ENCODE peak calls at places on chromosomes 5 and 9, in four cellular contexts. M, T, W and Y are unnamed samples. For H3K9me3, the result is how much of the 10 kb centered on the place peaks cover.

GRCh38 chr9:88722753-88723152 is 187.8 kb downstream of the NXNL2 start:
- DNase-seq in M (no peak), T (no peak), W (no peak), Y (no peak)

GRCh38 chr9:90894956-90895687 is 93.5 kb downstream of the SYK start:
- DNase-seq in M (no peak), T (no peak), W (no peak), Y (no peak)

GRCh38 chr5:141618030-141618803 is 583 bp downstream of the DIAPH1 start:
- DNase-seq in M (peak), T (no peak), W (peak), Y (peak)

GRCh38 chr9:125608488-125609224 is 98.4 kb downstream of the MAPKAP1 start:
- DNase-seq in M (no peak), T (peak), W (no peak), Y (no peak)

GRCh38 chr5:93164690-93165089 is 416.3 kb downstream of the NR2F1-AS1 start:
- DNase-seq in M (no peak), T (peak), W (no peak), Y (no peak)

GRCh38 chr5:161420526-161420925 is 126.0 kb downstream of the GABRB2 start:
- DNase-seq in M (no peak), T (no peak), W (no peak), Y (no peak)

GRCh38 chr5:156394642-156395393 is 67.9 kb downstream of the SGCD start:
- DNase-seq in M (no peak), T (no peak), W (no peak), Y (no peak)

GRCh38 chr5:43661102-43661501 is 58.1 kb downstream of the NNT start:
- DNase-seq in M (no peak), T (no peak), W (peak), Y (no peak)

GRCh38 chr5:81761270-81761669 is 10.4 kb upstream of the SSBP2 start:
- DNase-seq in M (no peak), T (no peak), W (no peak), Y (no peak)

GRCh38 chr5:12141496-12141895 is 237.2 kb upstream of the CTNND2 start:
- DNase-seq in M (no peak), T (no peak), W (no peak), Y (no peak)

GRCh38 chr5:150141544-150142188 is 14.0 kb downstream of the PDGFRB start:
- DNase-seq in M (no peak), T (peak), W (no peak), Y (no peak)

GRCh38 chr9:124011460-124012301 is at the start of gene LHX2:
- DNase-seq in M (no peak), T (peak), W (peak), Y (peak)

GRCh38 chr5:9546973-9547947 is 1.4 kb upstream of the SEMA5A start:
- DNase-seq in M (no peak), T (peak), W (peak), Y (peak)

GRCh38 chr9:76687861-76688374 is 76.3 kb upstream of the PCA3 start:
- DNase-seq in M (no peak), T (peak), W (peak), Y (no peak)

GRCh38 chr9:110257097-110257955 is 1.0 kb upstream of the TXN start:
- DNase-seq in M (no peak), T (peak), W (peak), Y (no peak)

GRCh38 chr5:144369001-144369400 is 198.3 kb downstream of the KCTD16 start:
- DNase-seq in M (no peak), T (no peak), W (no peak), Y (no peak)

GRCh38 chr5:169856571-169856970 is 123.7 kb downstream of the INSYN2B start:
- DNase-seq in M (no peak), T (peak), W (peak), Y (no peak)

GRCh38 chr5:17831279-17831678 is 197.0 kb downstream of the TAF11L14 start:
- DNase-seq in M (no peak), T (no peak), W (peak), Y (no peak)

GRCh38 chr5:60023255-60023654 is 129.7 kb upstream of the PDE4D start:
- DNase-seq in M (no peak), T (peak), W (no peak), Y (no peak)

GRCh38 chr9:109311731-109312130 is 9.1 kb downstream of the EPB41L4B start:
- DNase-seq in M (no peak), T (no peak), W (no peak), Y (no peak)

GRCh38 chr9:138053996-138054752 is 176.6 kb downstream of the CACNA1B start:
- DNase-seq in M (peak), T (no peak), W (no peak), Y (no peak)

GRCh38 chr5:87151547-87151946 is 116.1 kb upstream of the RASA1 start:
- DNase-seq in M (no peak), T (peak), W (no peak), Y (no peak)

GRCh38 chr5:127536687-127537086 is 19.2 kb downstream of the PRRC1 start:
- DNase-seq in M (no peak), T (peak), W (no peak), Y (no peak)

GRCh38 chr9:6655036-6655435 is 9.5 kb upstream of the GLDC start:
- DNase-seq in M (no peak), T (no peak), W (no peak), Y (no peak)

GRCh38 chr5:115542076-115542475 is 2.5 kb downstream of the FEM1C start:
- DNase-seq in M (no peak), T (no peak), W (no peak), Y (no peak)

GRCh38 chr9:38284039-38284767 is 108.3 kb upstream of the ALDH1B1 start:
- DNase-seq in M (no peak), T (no peak), W (no peak), Y (no peak)

GRCh38 chr9:91436841-91437240 is 13.2 kb upstream of the NFIL3 start:
- DNase-seq in M (no peak), T (no peak), W (no peak), Y (no peak)

GRCh38 chr5:75574791-75575190 is 36.5 kb upstream of the ANKDD1B start:
- DNase-seq in M (no peak), T (peak), W (peak), Y (no peak)

GRCh38 chr5:36741138-36741537 is 134.7 kb downstream of the SLC1A3 start:
- DNase-seq in M (no peak), T (no peak), W (no peak), Y (no peak)

GRCh38 chr9:111632051-111632450 is 917 bp downstream of the DNAJC25 start:
- DNase-seq in M (no peak), T (no peak), W (no peak), Y (no peak)

GRCh38 chr5:172606156-172606785 is 34.8 kb upstream of the NEURL1B start:
- DNase-seq in M (no peak), T (no peak), W (no peak), Y (no peak)

GRCh38 chr5:173645437-173645807 is 29.0 kb upstream of the BOD1 start:
- DNase-seq in M (no peak), T (peak), W (peak), Y (no peak)
- H3K27ac ChIP-seq in M (no peak), T (no peak), W (peak), Y (no peak)

DNA sequence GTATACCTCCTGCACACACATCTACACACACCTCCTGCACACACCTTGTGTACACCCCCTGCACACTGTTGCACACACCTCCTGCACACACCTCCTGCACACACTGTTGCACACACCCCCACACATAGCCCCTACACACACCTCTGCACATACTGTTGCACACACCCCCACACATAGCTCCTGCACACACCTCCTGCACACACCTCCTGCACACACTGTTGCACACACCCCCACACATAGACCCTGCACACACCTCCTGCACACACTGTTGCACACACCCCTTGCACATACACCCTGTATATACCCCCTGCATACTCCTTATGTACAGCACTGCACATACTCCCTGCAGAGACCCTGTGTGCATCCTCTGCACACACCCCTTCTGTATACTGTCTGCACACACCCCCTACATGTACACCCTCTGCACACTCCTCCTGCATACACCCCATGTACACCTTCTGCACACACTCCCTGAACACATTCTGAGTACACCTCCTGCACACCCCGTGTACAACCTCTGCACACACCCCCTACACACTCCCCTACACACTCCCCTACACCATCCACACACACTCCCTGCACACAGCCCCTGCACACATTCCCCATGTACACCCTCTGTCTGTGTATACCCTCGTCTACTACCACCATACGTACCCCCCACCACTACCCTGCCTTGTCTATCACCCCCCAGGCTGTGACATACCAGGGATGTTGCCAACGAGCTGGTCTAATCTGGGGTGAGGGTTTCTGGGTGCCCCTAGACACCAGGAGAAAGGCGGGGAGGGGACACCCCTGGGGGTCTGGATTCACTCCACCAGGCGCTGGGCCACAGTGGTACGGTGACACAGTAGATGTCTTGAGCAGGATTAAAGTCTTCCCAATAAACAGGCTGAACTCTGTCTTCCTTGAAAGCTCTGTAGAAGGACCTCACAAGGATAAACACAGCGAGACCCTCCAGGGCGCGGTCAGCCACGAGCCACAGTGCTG is 1.1 kb upstream of the CEP72 start:
- DNase-seq in M (no peak), T (no peak), W (no peak), Y (no peak)
- H3K9me3 ChIP-seq in M (under half), T (under half), W (under half), Y (under half)

DNA sequence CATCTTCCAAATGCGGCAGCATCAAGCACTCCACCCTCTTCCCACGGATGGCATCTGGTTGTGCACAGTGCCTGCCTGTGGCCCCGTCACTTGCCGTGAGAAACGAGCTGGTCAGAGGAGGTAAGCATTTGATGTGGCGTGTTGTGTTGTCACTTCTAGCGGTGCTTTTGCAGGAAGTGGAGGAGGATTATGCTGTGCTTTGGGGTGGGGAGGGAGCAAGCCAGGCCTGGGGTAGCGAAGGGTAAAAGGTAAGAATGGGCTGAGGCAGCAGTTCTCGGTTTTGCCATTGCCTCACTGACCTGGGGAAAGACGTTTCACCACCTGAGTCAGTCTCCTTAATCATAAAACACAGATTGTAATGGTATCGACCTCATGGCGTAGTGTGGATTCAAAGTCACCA is 2.3 kb upstream of the POMT1 start:
- DNase-seq in M (no peak), T (no peak), W (no peak), Y (no peak)
- H3K27ac ChIP-seq in M (peak), T (no peak), W (no peak), Y (no peak)

DNA sequence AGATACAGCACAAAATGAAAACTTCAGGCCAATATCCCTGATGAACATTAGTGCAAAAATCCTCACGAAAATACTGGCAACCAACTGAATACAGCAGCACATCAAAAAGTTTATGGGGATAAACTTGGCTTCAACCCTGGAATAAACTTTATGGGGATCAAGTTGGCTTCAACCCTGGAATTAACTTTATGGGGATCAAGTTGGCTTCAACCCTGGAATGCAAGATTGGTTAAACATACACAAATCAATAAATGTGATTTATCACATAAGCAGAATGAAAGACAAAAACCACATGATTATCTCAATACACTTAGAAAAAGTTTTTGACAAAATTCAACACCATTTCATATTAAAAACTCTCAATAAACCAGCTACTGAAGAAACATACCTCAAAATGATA is 213.7 kb upstream of the DMRTA1 start:
- DNase-seq in M (no peak), T (no peak), W (no peak), Y (no peak)
- H3K9me3 ChIP-seq in M (under half), T (under half), W (under half), Y (under half)

GRCh38 chr5:38340961-38341500 is 82.7 kb downstream of the EGFLAM start:
- DNase-seq in M (no peak), T (no peak), W (no peak), Y (no peak)
- H3K27ac ChIP-seq in M (no peak), T (no peak), W (no peak), Y (no peak)

GRCh38 chr9:95349109-95350038 is 31.9 kb upstream of the FANCC start:
- DNase-seq in M (no peak), T (no peak), W (peak), Y (no peak)
- H3K9me3 ChIP-seq in M (under half), T (under half), W (under half), Y (under half)

DNA sequence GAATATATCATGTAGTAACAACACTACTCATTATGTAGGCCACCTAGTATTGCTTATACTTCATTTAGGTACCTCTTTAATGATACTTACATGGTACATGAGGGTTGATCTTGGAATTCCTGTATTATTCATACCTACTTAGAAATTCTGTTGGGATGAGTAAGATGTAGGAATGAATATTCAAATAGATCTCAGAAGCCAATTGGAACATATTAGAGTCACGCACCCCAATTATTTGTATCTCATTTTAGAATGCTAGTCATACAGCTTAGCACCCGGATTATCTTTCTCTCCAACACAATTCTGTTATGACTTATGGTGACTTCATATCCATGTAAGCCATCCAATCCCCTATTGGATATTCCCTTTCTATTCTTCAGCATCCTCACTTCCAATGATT is 106.7 kb upstream of the SH3GL2 start:
- DNase-seq in M (no peak), T (peak), W (no peak), Y (no peak)
- H3K27ac ChIP-seq in M (no peak), T (no peak), W (no peak), Y (no peak)

GRCh38 chr9:135001526-135001925 is 83.8 kb upstream of the FCN1 start:
- DNase-seq in M (no peak), T (no peak), W (no peak), Y (no peak)
- H3K9me3 ChIP-seq in M (under half), T (under half), W (under half), Y (under half)

DNA sequence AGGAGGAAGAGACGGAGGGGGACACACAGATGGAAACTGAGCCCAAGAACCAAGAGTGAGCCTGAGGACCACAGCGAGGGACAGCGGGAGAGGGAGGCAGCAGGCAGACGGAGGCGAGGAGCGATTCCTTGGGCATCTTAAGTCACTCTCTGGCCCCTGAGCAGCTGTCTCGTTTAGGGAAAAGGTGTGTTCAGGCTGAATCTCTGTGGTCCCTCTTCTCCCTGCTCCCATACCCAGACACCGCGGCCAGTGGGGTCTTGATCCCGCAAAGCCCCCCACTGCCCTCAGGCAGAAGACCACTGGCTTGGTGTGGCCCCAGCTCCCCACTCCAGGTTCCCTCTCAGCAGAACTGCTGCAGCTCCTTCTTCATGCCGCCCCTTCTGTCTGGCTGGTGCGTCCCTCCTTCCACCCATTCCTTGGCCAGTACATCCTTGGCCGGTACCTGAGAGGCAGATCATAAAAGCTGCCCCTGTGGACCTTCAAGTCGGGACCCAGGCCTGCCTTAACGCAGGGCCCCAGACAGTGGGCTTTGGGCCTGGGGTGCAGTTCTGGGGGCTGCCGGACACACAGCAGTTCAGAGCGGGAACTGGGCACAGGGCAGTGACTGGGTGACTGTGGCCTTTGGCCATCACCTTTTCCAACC is 5.8 kb upstream of the RALGDS start:
- DNase-seq in M (peak), T (no peak), W (no peak), Y (no peak)
- H3K27ac ChIP-seq in M (peak), T (peak), W (no peak), Y (peak)

GRCh38 chr5:67141644-67142043 is 55.0 kb downstream of the CD180 start:
- DNase-seq in M (no peak), T (no peak), W (no peak), Y (no peak)

GRCh38 chr5:67146574-67146973 is 50.0 kb downstream of the CD180 start:
- DNase-seq in M (no peak), T (no peak), W (no peak), Y (no peak)

GRCh38 chr5:67144183-67144639 is 52.4 kb downstream of the CD180 start:
- DNase-seq in M (no peak), T (no peak), W (peak), Y (no peak)

GRCh38 chr5:67142816-67143215 is 53.8 kb downstream of the CD180 start:
- DNase-seq in M (no peak), T (no peak), W (no peak), Y (no peak)

DNA sequence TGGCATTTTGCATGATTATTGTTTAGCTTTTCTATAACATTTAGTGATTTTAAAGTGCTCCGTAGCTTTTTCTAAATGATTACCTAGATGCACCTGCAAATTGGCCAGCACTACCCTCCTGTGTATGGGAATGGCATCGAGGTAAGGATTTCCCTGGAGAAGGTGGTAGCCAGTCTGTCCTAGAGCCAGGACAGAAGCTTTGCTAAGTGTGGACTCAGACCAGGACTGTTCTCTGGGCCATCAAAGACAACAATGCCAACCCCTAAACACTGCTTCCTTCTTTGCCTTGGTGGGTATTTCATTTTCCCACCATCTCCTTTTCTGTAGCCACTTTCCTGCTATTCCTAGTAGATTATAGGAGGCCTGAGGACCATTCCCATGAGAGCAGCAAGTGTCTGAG is 53.0 kb downstream of the CD180 start:
- DNase-seq in M (no peak), T (no peak), W (no peak), Y (no peak)
- H3K9me3 ChIP-seq in M (under half), T (under half), W (under half), Y (under half)